ENCODE peak calls at places on chromosomes 6 and 20, in seven cellular contexts. V is central memory CD4-positive, alpha-beta T cell; U is skeletal muscle cell; X is NCI-H1417; B is A549; Q is activated T-helper 1 cell treated with anti-CD3 and anti-CD28 coated beads, Interleukin-12 subunit alpha, Interleukin-12 subunit beta, Interleukin-2, Interleukin-4 antibody, amounts not matched to agents 30 ng/mL and 10 ng/mL and 1 ng/mL, durations not matched to agents 14 hours and 24 hours and 36 hours; Z is stimulated activated CD8-positive, alpha-beta memory T cell treated with anti-CD3 and anti-CD28 coated beads, Interleukin-4, amount 100 ng/mL, for 24 hours. G is an unnamed sample.
A peak's percentile ranks its signal among the peaks of the same experiment; 100 is the strongest.

GRCh38 chr6:143822584-143823024 is 20.5 kb upstream of the LTV1 start:
- DNase-seq in U (no peak), X (no peak), B (no peak), V (no peak), Q (no peak), Z (no peak), G (no peak)

GRCh38 chr6:169866668-169867521 is 115.5 kb downstream of the ERMARD start:
- DNase-seq in B (no peak), Q (no peak), X (no peak), U (no peak), V (no peak), Z (no peak), G (no peak)

GRCh38 chr20:59334616-59335300 is 34.3 kb downstream of the EDN3 start:
- DNase-seq in Z (no peak), Q (no peak), V (no peak), U (no peak), X (no peak), B (no peak), G (no peak)

GRCh38 chr6:136494710-136495109 is 55.5 kb downstream of the MAP7 start:
- DNase-seq in Z (no peak), B (no peak), Q (no peak), U (no peak), X (no peak), V (no peak), G (no peak)

GRCh38 chr6:168377481-168377850 is 57.9 kb upstream of the DACT2 start:
- DNase-seq in Q (no peak), X (no peak), V (no peak), U (no peak), B (no peak), Z (no peak), G (no peak)

GRCh38 chr20:4006640-4007039 is 8.7 kb downstream of the RNF24 start:
- DNase-seq in Q (no peak), V (no peak), B (no peak), Z (no peak), X (no peak), U (no peak), G (no peak)

GRCh38 chr20:41178904-41179432 is 41.6 kb downstream of the PLCG1 start:
- DNase-seq in X (peak; percentile 83), B (no peak), V (no peak), Q (no peak), U (no peak), Z (no peak), G (no peak)

GRCh38 chr6:2749972-2750600 is 636 bp downstream of the MYLK4 start:
- DNase-seq in Q (peak; percentile 42), V (peak; percentile 50), X (peak; percentile 37), B (peak; percentile 32), Z (peak; percentile 50), U (no peak), G (no peak)

GRCh38 chr6:73491371-73491770 is 29.5 kb downstream of the EEF1A1 start:
- DNase-seq in Q (no peak), V (no peak), X (no peak), B (no peak), U (no peak), Z (no peak), G (no peak)

GRCh38 chr6:1404066-1404712 is 14.8 kb downstream of the FOXF2 start:
- DNase-seq in Z (no peak), V (no peak), Q (no peak), X (no peak), B (no peak), U (peak; percentile 20), G (no peak)

GRCh38 chr20:47318027-47318595 is 38.4 kb downstream of the ZMYND8 start:
- DNase-seq in U (peak; percentile 51), V (no peak), Z (no peak), B (no peak), Q (no peak), X (peak; percentile 24), G (no peak)

GRCh38 chr20:48298851-48299484 is 513.7 kb upstream of the SULF2 start:
- DNase-seq in B (peak; percentile 60), Q (no peak), U (peak; percentile 66), Z (no peak), V (no peak), X (no peak), G (peak; percentile 61)

GRCh38 chr20:62742979-62743776 is 34.5 kb downstream of the NTSR1 start:
- DNase-seq in B (no peak), U (no peak), X (no peak), Z (no peak), Q (no peak), V (no peak), G (no peak)

GRCh38 chr6:6721606-6722005 is 133.1 kb downstream of the LY86 start:
- DNase-seq in Q (no peak), X (no peak), B (no peak), V (no peak), U (no peak), Z (no peak), G (no peak)

GRCh38 chr6:30543824-30544223 is 12.5 kb downstream of the GNL1 start:
- DNase-seq in V (peak; percentile 58), U (no peak), Q (no peak), B (no peak), Z (no peak), X (no peak), G (no peak)

GRCh38 chr6:46011241-46012085 is 4.2 kb downstream of the CLIC5 start:
- DNase-seq in Z (peak; percentile 30), V (peak; percentile 84), X (no peak), U (no peak), B (no peak), Q (peak; percentile 63), G (no peak)

GRCh38 chr20:19934792-19935491 is 82.2 kb upstream of the NAA20 start:
- DNase-seq in Q (no peak), V (no peak), X (no peak), Z (no peak), B (peak; percentile 51), U (no peak), G (no peak)

GRCh38 chr6:14791525-14791924 is 454.3 kb upstream of the JARID2 start:
- DNase-seq in U (peak; percentile 39), X (no peak), Q (no peak), V (no peak), Z (no peak), B (no peak), G (peak; percentile 36)

GRCh38 chr20:43658068-43658722 is 8.7 kb upstream of the MYBL2 start:
- DNase-seq in Q (peak; percentile 14), B (peak; percentile 55), X (no peak), V (peak; percentile 8), U (no peak), Z (no peak), G (no peak)

G was measured in AG04449.